ENCODE peak calls at places on chromosomes 12 and 14, in seven cellular contexts. One of them, this sample, is unnamed.

GRCh38 chr12:83343767-83344166 is 657.1 kb downstream of the TMTC2 start:
- DNase-seq in cardiac fibroblast: no peak
- DNase-seq in GM13976: no peak
- DNase-seq in sigmoid colon: no peak
- DNase-seq in AG04450: no peak
- DNase-seq in left lung: no peak
- DNase-seq in type B pancreatic cell: no peak
- DNase-seq in this sample: no peak

GRCh38 chr12:85835417-85835809 is 796 bp downstream of the RASSF9 start:
- DNase-seq in sigmoid colon: no peak
- DNase-seq in type B pancreatic cell: no peak
- DNase-seq in cardiac fibroblast: peak; percentile 56
- DNase-seq in AG04450: no peak
- DNase-seq in left lung: no peak
- DNase-seq in GM13976: no peak
- DNase-seq in this sample: no peak

GRCh38 chr12:107446476-107446875 is 239.1 kb upstream of the PWP1 start:
- DNase-seq in sigmoid colon: no peak
- DNase-seq in AG04450: no peak
- DNase-seq in cardiac fibroblast: no peak
- DNase-seq in GM13976: no peak
- DNase-seq in left lung: no peak
- DNase-seq in type B pancreatic cell: no peak
- DNase-seq in this sample: peak; percentile 37

GRCh38 chr14:52781629-52782028 is 9.8 kb downstream of the GNPNAT1 start:
- DNase-seq in cardiac fibroblast: no peak
- DNase-seq in type B pancreatic cell: no peak
- DNase-seq in GM13976: no peak
- DNase-seq in left lung: no peak
- DNase-seq in AG04450: no peak
- DNase-seq in sigmoid colon: no peak
- DNase-seq in this sample: no peak

GRCh38 chr12:10331642-10332239 is 24.1 kb downstream of the KLRD1 start:
- DNase-seq in cardiac fibroblast: peak; percentile 75
- DNase-seq in type B pancreatic cell: no peak
- DNase-seq in GM13976: peak; percentile 54
- DNase-seq in left lung: no peak
- DNase-seq in sigmoid colon: no peak
- DNase-seq in AG04450: peak; percentile 16
- DNase-seq in this sample: peak; percentile 16

GRCh38 chr12:66848967-66849366 is 170.1 kb upstream of the GRIP1 start:
- DNase-seq in AG04450: no peak
- DNase-seq in GM13976: no peak
- DNase-seq in cardiac fibroblast: no peak
- DNase-seq in left lung: no peak
- DNase-seq in type B pancreatic cell: no peak
- DNase-seq in sigmoid colon: no peak
- DNase-seq in this sample: no peak

GRCh38 chr12:66092559-66093269 is 37.8 kb downstream of the LLPH start:
- DNase-seq in type B pancreatic cell: no peak
- DNase-seq in left lung: no peak
- DNase-seq in sigmoid colon: no peak
- DNase-seq in AG04450: no peak
- DNase-seq in GM13976: no peak
- DNase-seq in cardiac fibroblast: no peak
- DNase-seq in this sample: no peak

GRCh38 chr12:5083955-5084849 is 40.5 kb downstream of the KCNA5 start:
- DNase-seq in sigmoid colon: no peak
- DNase-seq in cardiac fibroblast: peak; percentile 68
- DNase-seq in GM13976: peak; percentile 71
- DNase-seq in type B pancreatic cell: no peak
- DNase-seq in AG04450: no peak
- DNase-seq in left lung: no peak
- DNase-seq in this sample: peak; percentile 47

GRCh38 chr12:15984963-15985362 is 73.8 kb downstream of the DERA start:
- DNase-seq in cardiac fibroblast: no peak
- DNase-seq in sigmoid colon: no peak
- DNase-seq in AG04450: no peak
- DNase-seq in left lung: no peak
- DNase-seq in GM13976: no peak
- DNase-seq in type B pancreatic cell: no peak
- DNase-seq in this sample: no peak

GRCh38 chr12:107826276-107826675 is 51.8 kb downstream of the ASCL4 start:
- DNase-seq in AG04450: no peak
- DNase-seq in GM13976: no peak
- DNase-seq in type B pancreatic cell: no peak
- DNase-seq in left lung: no peak
- DNase-seq in cardiac fibroblast: no peak
- DNase-seq in sigmoid colon: no peak
- DNase-seq in this sample: no peak

GRCh38 chr12:70823182-70823976 is 97.2 kb downstream of the PTPRR start:
- DNase-seq in AG04450: no peak
- DNase-seq in type B pancreatic cell: no peak
- DNase-seq in GM13976: no peak
- DNase-seq in left lung: no peak
- DNase-seq in sigmoid colon: no peak
- DNase-seq in cardiac fibroblast: no peak
- DNase-seq in this sample: no peak
- TF ChIP-seq CTCF in AG04450: no peak
- TF ChIP-seq CTCF in type B pancreatic cell: no peak
- TF ChIP-seq CTCF in GM13976: no peak
- TF ChIP-seq CTCF in left lung: no peak
- TF ChIP-seq CTCF in sigmoid colon: no peak
- TF ChIP-seq CTCF in cardiac fibroblast: peak; percentile 3
- TF ChIP-seq CTCF in this sample: no peak

GRCh38 chr14:96114002-96114401 is 74.8 kb downstream of the C14orf132 start:
- DNase-seq in GM13976: no peak
- DNase-seq in type B pancreatic cell: no peak
- DNase-seq in cardiac fibroblast: no peak
- DNase-seq in AG04450: no peak
- DNase-seq in sigmoid colon: no peak
- DNase-seq in left lung: no peak
- DNase-seq in this sample: no peak

GRCh38 chr14:96119947-96120346 is 80.8 kb downstream of the C14orf132 start:
- DNase-seq in left lung: no peak
- DNase-seq in GM13976: no peak
- DNase-seq in sigmoid colon: no peak
- DNase-seq in cardiac fibroblast: no peak
- DNase-seq in type B pancreatic cell: no peak
- DNase-seq in AG04450: no peak
- DNase-seq in this sample: no peak

GRCh38 chr14:96117997-96118790 is 79.0 kb downstream of the C14orf132 start:
- DNase-seq in type B pancreatic cell: no peak
- DNase-seq in left lung: no peak
- DNase-seq in cardiac fibroblast: no peak
- DNase-seq in AG04450: no peak
- DNase-seq in GM13976: no peak
- DNase-seq in sigmoid colon: no peak
- DNase-seq in this sample: no peak

GRCh38 chr14:96120392-96120791 is 81.2 kb downstream of the C14orf132 start:
- DNase-seq in GM13976: no peak
- DNase-seq in AG04450: no peak
- DNase-seq in cardiac fibroblast: no peak
- DNase-seq in type B pancreatic cell: no peak
- DNase-seq in left lung: no peak
- DNase-seq in sigmoid colon: no peak
- DNase-seq in this sample: no peak

GRCh38 chr14:96117101-96117897 is 78.1 kb downstream of the C14orf132 start:
- DNase-seq in GM13976: no peak
- DNase-seq in type B pancreatic cell: no peak
- DNase-seq in cardiac fibroblast: no peak
- DNase-seq in left lung: no peak
- DNase-seq in AG04450: no peak
- DNase-seq in sigmoid colon: no peak
- DNase-seq in this sample: no peak
- TF ChIP-seq CTCF in GM13976: no peak
- TF ChIP-seq CTCF in type B pancreatic cell: no peak
- TF ChIP-seq CTCF in cardiac fibroblast: no peak
- TF ChIP-seq CTCF in left lung: no peak
- TF ChIP-seq CTCF in AG04450: peak; percentile 36
- TF ChIP-seq CTCF in sigmoid colon: no peak
- TF ChIP-seq CTCF in this sample: no peak

DNA sequence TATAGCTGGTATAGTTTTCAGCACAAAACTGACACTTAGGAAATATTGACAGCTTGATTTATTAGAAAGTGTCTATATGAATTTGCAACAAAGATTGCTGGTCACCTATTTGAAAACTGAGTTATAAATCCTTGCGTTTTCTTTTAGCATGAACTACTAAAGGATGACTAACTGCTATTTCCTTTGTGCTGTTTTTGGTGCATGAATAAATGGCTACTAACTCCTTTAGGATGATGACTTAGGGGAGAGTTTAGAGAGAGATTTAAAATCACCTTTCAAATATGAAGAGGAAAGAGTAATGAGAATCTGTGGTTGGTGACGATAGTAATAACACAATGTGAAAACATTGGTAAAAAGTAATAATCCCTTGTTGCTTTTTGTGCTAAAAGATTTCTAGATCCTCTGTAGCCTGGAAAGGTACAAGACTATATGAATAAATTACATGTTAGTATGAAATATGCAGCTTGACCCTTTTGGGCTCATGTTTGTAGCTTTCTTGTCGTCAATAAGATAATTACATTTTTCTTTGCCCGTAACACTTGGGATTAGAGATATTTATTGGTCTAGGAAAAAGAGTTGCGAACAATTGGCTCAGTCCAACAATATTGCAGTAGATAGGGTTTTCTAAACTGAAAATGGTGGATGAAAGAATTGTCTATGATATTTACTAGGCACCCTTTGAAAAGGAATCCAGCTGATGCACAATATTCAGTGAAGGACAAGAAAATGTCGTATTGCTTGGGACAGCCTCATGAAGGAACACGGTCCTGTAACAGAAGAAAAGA is 453.0 kb downstream of the ADAMTS20 start:
- DNase-seq in type B pancreatic cell: no peak
- DNase-seq in cardiac fibroblast: no peak
- DNase-seq in GM13976: no peak
- DNase-seq in left lung: no peak
- DNase-seq in sigmoid colon: no peak
- DNase-seq in AG04450: no peak
- DNase-seq in this sample: no peak
- TF ChIP-seq CTCF in type B pancreatic cell: no peak
- TF ChIP-seq CTCF in cardiac fibroblast: no peak
- TF ChIP-seq CTCF in GM13976: no peak
- TF ChIP-seq CTCF in left lung: no peak
- TF ChIP-seq CTCF in sigmoid colon: no peak
- TF ChIP-seq CTCF in AG04450: no peak
- TF ChIP-seq CTCF in this sample: no peak

GRCh38 chr14:61640158-61640833 is 55.0 kb upstream of the HIF1A start:
- DNase-seq in cardiac fibroblast: no peak
- DNase-seq in GM13976: no peak
- DNase-seq in sigmoid colon: no peak
- DNase-seq in type B pancreatic cell: no peak
- DNase-seq in AG04450: no peak
- DNase-seq in left lung: no peak
- DNase-seq in this sample: no peak
- TF ChIP-seq CTCF in cardiac fibroblast: no peak
- TF ChIP-seq CTCF in GM13976: no peak
- TF ChIP-seq CTCF in sigmoid colon: no peak
- TF ChIP-seq CTCF in type B pancreatic cell: no peak
- TF ChIP-seq CTCF in AG04450: no peak
- TF ChIP-seq CTCF in left lung: no peak
- TF ChIP-seq CTCF in this sample: no peak

GRCh38 chr14:77023001-77023996 is 5.2 kb downstream of the IRF2BPL start:
- DNase-seq in AG04450: no peak
- DNase-seq in cardiac fibroblast: peak; percentile 67
- DNase-seq in left lung: no peak
- DNase-seq in type B pancreatic cell: no peak
- DNase-seq in GM13976: no peak
- DNase-seq in sigmoid colon: peak; percentile 76
- DNase-seq in this sample: no peak
- TF ChIP-seq CTCF in AG04450: peak; percentile 53
- TF ChIP-seq CTCF in cardiac fibroblast: no peak
- TF ChIP-seq CTCF in left lung: peak; percentile 8
- TF ChIP-seq CTCF in type B pancreatic cell: peak; percentile 55
- TF ChIP-seq CTCF in GM13976: no peak
- TF ChIP-seq CTCF in sigmoid colon: no peak
- TF ChIP-seq CTCF in this sample: no peak

GRCh38 chr12:114360485-114360884 is 45.5 kb downstream of the TBX5 start:
- DNase-seq in sigmoid colon: no peak
- DNase-seq in GM13976: no peak
- DNase-seq in AG04450: no peak
- DNase-seq in cardiac fibroblast: no peak
- DNase-seq in left lung: no peak
- DNase-seq in type B pancreatic cell: no peak
- DNase-seq in this sample: no peak

GRCh38 chr12:114355389-114356088 is 50.4 kb downstream of the TBX5 start:
- DNase-seq in type B pancreatic cell: no peak
- DNase-seq in GM13976: no peak
- DNase-seq in AG04450: no peak
- DNase-seq in sigmoid colon: no peak
- DNase-seq in cardiac fibroblast: peak; percentile 15
- DNase-seq in left lung: no peak
- DNase-seq in this sample: no peak
- TF ChIP-seq CTCF in type B pancreatic cell: no peak
- TF ChIP-seq CTCF in GM13976: no peak
- TF ChIP-seq CTCF in AG04450: peak; percentile 28
- TF ChIP-seq CTCF in sigmoid colon: no peak
- TF ChIP-seq CTCF in cardiac fibroblast: peak; percentile 19
- TF ChIP-seq CTCF in left lung: no peak
- TF ChIP-seq CTCF in this sample: no peak

DNA sequence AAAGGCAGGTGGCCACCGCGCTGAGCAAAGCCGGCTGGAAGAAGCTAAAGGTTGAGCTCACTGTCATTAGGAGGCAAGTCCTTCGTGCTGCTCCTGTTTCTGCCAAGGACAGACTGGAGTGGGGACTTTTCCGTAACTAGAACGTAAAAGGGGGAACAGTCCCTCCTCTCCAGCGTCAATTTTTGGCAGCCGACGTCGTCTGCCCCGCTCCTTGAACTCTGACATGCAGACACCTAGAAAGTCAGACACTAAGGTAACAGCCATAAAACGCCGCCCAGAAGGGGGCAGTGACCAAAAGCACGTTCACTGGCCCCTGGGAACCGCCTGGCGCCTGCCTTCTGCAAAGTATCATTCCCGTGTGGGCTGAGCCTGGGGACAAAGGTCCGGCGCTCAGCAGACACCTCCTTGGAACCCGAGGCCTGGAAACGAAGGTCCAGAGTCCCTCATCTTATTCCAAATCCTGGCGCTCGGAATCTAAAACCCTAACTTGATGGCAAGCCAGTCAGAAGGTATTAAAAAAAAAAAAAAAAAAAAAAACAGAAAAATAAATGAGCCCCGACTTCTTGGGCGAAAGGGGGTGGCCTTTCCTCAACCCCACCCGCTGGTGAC is 1.1 kb upstream of the LRP1 start:
- DNase-seq in GM13976: peak; percentile 58
- DNase-seq in cardiac fibroblast: no peak
- DNase-seq in sigmoid colon: peak; percentile 85
- DNase-seq in left lung: peak; percentile 83
- DNase-seq in AG04450: no peak
- DNase-seq in type B pancreatic cell: no peak
- DNase-seq in this sample: no peak
- TF ChIP-seq CTCF in GM13976: peak; percentile 26
- TF ChIP-seq CTCF in cardiac fibroblast: no peak
- TF ChIP-seq CTCF in sigmoid colon: no peak
- TF ChIP-seq CTCF in left lung: no peak
- TF ChIP-seq CTCF in AG04450: peak; percentile 31
- TF ChIP-seq CTCF in type B pancreatic cell: peak; percentile 47
- TF ChIP-seq CTCF in this sample: peak; percentile 22

This sample was measured in D721Med.